ENCODE peak calls at places on chromosomes 12 and 14, in six cellular contexts. B is cardiac muscle cell, D is osteoblast, T is upper lobe of right lung, Z is lung, L is HepG2. X is an unnamed sample.

GRCh38 chr12:118053071-118053985 is 7.7 kb downstream of the WSB2 start:
- DNase-seq in Z (no peak), L (peak; percentile 40), D (no peak), T (no peak), B (no peak), X (no peak)

GRCh38 chr12:75543529-75543928 is 32.1 kb upstream of the KRR1 start:
- DNase-seq in D (no peak), T (no peak), Z (no peak), B (no peak), L (no peak), X (no peak)

GRCh38 chr14:101867854-101868253 is 96.5 kb upstream of the DYNC1H1 start:
- DNase-seq in Z (no peak), B (no peak), D (no peak), T (no peak), L (no peak), X (no peak)

GRCh38 chr12:127153996-127154395 is 1113.0 kb upstream of the TMEM132C start:
- DNase-seq in D (no peak), T (no peak), Z (no peak), L (no peak), B (no peak), X (no peak)

GRCh38 chr12:100545092-100545491 is 28.4 kb upstream of the GAS2L3 start:
- DNase-seq in L (no peak), D (no peak), T (no peak), B (no peak), Z (no peak), X (no peak)

GRCh38 chr12:121992059-121992879 is 29.4 kb upstream of the BCL7A start:
- DNase-seq in B (peak; percentile 95), D (peak; percentile 99), Z (peak; percentile 82), T (peak; percentile 73), L (peak; percentile 39), X (peak; percentile 96)

GRCh38 chr12:43578782-43579181 is 26.8 kb upstream of the ADAMTS20 start:
- DNase-seq in D (no peak), T (no peak), L (no peak), B (no peak), Z (no peak), X (no peak)

GRCh38 chr14:103340480-103341212 is 6.6 kb downstream of the EIF5 start:
- DNase-seq in T (no peak), D (no peak), Z (no peak), B (no peak), L (no peak), X (no peak)

GRCh38 chr12:15688838-15689237 is 100.3 kb downstream of the EPS8 start:
- DNase-seq in T (no peak), L (no peak), D (peak; percentile 32), Z (no peak), B (peak; percentile 39), X (no peak)

GRCh38 chr12:46659032-46659703 is 166.6 kb downstream of the SLC38A4 start:
- DNase-seq in D (no peak), T (no peak), L (no peak), Z (no peak), B (peak; percentile 45), X (no peak)

GRCh38 chr14:80146941-80147340 is 64.4 kb downstream of the DIO2 start:
- DNase-seq in Z (no peak), T (no peak), L (no peak), B (no peak), D (no peak), X (no peak)

GRCh38 chr12:121005346-121005815 is 10.9 kb downstream of the C12orf43 start:
- DNase-seq in D (peak; percentile 91), T (no peak), L (peak; percentile 59), Z (no peak), B (peak; percentile 64), X (no peak)

GRCh38 chr14:32203928-32204357 is 874 bp upstream of the RNU6-8 start:
- DNase-seq in L (peak; percentile 31), Z (no peak), B (peak; percentile 6), T (no peak), D (no peak), X (no peak)

GRCh38 chr14:55339770-55340169 is 68.5 kb downstream of the FBXO34 start:
- DNase-seq in D (no peak), B (peak; percentile 9), Z (no peak), L (no peak), T (no peak), X (no peak)

GRCh38 chr12:62260733-62261683 is 804 bp downstream of the USP15 start:
- DNase-seq in Z (peak; percentile 43), D (peak; percentile 52), T (no peak), B (peak; percentile 50), L (peak; percentile 47), X (no peak)

GRCh38 chr14:67636361-67636919 is 16.7 kb downstream of the ARG2 start:
- DNase-seq in T (no peak), L (no peak), D (peak; percentile 42), Z (no peak), B (peak; percentile 35), X (no peak)

GRCh38 chr14:75259510-75259855 is 19.1 kb upstream of the FOS start:
- DNase-seq in L (no peak), T (no peak), Z (no peak), D (peak; percentile 62), B (peak; percentile 80), X (no peak)

GRCh38 chr12:131947482-131948027 is 2.2 kb upstream of the EP400 start:
- DNase-seq in Z (no peak), L (no peak), B (no peak), T (peak; percentile 26), D (no peak), X (no peak)

GRCh38 chr12:177336-177979 is 36.5 kb downstream of the SLC6A12 start:
- DNase-seq in L (no peak), Z (no peak), B (no peak), T (no peak), D (no peak), X (no peak)

GRCh38 chr14:64113279-64113678 is 180.9 kb downstream of the ESR2 start:
- DNase-seq in T (no peak), B (no peak), L (no peak), D (no peak), Z (no peak), X (no peak)

GRCh38 chr12:13165578-13166120 is 30.9 kb upstream of the EMP1 start:
- DNase-seq in T (peak; percentile 84), B (peak; percentile 76), L (no peak), D (peak; percentile 68), Z (peak; percentile 86), X (peak; percentile 83)

GRCh38 chr14:67577909-67578749 is 21.9 kb downstream of the PIGH start:
- DNase-seq in L (no peak), Z (no peak), T (no peak), D (no peak), B (no peak), X (no peak)

GRCh38 chr14:88955470-88955869 is 131.0 kb downstream of the TTC8 start:
- DNase-seq in L (no peak), D (no peak), T (no peak), Z (no peak), B (peak; percentile 17), X (no peak)

GRCh38 chr14:34710006-34710405 is 4.4 kb downstream of the CFL2 start:
- DNase-seq in T (no peak), B (peak; percentile 33), Z (no peak), L (no peak), D (no peak), X (no peak)

GRCh38 chr12:15863984-15864383 is 18.2 kb upstream of the STRAP start:
- DNase-seq in L (no peak), T (no peak), D (no peak), Z (no peak), B (no peak), X (no peak)

GRCh38 chr12:109058773-109059172 is 6.4 kb downstream of the USP30 start:
- DNase-seq in Z (no peak), L (no peak), D (no peak), T (no peak), B (no peak), X (no peak)
- H3K27ac ChIP-seq in Z (no peak overlapping the region), L (no peak overlapping the region), D (no peak overlapping the region), T (no peak overlapping the region), B (no peak overlapping the region), X (no peak overlapping the region)

DNA sequence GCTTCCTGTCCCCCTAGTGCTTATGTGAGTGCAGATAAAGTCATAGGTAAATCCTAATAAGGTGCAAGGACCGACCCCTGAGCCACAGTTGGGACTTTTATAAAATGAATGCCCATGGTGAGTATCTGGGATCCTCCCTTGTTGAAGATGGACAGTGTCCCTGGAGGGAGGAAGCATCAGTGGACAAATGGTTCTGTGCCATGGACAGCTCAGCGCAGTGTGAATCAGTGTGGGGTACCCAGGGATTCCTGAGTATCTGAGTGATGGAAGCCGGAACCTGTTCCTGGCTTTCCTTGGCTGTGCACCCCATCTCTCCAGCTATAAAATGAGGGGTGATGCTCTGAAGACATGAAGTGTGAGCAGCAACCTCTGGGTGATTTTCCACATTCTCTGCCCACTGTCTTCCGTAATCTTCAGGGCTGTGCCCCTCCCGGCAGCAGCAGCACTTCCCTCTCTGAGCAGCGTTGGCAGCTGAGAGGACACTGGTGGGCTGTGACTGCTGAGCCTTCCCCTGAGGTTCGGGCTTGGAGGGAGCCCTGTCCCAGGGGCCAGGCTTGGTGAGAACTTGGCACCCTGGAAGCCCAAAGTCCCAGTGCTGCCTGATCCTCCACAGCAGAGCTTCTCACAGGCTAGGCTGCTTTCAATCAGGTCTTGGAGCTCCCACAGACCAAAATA is 25.0 kb downstream of the VCPKMT start:
- DNase-seq in B (no peak), L (no peak), T (no peak), D (no peak), Z (no peak), X (no peak)
- H3K4me1 ChIP-seq in B (peaks cover 5% of the 10 kb centered on the region), L (peaks cover 6% of the 10 kb centered on the region), T (peaks cover 4% of the 10 kb centered on the region), D (peaks cover 1% of the 10 kb centered on the region), Z (no peaks in the 10 kb centered on the region), X (peaks cover under 1% of the 10 kb centered on the region)

GRCh38 chr12:98438826-98439225 is 76.6 kb upstream of the TMPO start:
- DNase-seq in L (no peak), B (peak; percentile 48), T (no peak), Z (no peak), D (no peak), X (no peak)
- H3K27ac ChIP-seq in L (no peak overlapping the region), B (no peak overlapping the region), T (peak overlapping the region; percentile 73), Z (peak overlapping the region; percentile 73), D (no peak overlapping the region), X (no peak overlapping the region)

DNA sequence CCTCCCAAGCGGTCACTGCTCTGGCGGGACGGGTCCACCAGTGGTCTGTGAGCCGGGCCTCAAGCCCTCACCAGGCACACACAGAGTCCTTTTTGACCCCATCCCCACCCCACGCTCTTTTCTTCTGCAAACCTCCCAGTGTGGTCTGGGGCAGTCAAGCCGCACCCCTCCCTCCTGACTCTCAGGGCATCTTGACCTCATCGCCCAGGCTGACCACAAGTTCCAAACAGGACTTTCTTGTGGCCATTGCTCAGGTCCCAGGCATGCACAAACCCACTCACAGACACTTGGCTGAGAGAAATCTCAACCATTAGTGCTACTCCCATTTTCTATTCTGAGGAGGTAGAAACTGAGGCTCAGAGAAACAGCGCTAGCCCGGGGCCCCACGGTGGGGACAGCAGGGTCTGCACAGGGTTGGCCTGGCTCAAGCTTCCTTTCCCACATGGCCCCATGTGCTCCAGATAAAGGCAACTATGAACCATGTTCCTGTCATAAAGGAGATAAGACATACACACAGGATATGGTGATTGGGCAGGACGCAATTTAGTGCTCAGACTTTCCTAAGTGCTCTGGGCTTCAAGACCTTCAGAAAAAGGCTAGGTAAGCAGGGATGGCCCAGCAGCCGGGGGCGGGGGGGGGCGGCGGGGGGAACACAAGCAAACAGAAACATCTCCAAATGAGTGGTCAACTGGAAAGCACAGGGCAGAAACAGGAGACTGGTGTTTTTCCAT is 69.6 kb downstream of the ITPK1 start:
- DNase-seq in D (peak; percentile 98), T (no peak), Z (no peak), L (no peak), B (peak; percentile 66), X (no peak)
- H3K4me1 ChIP-seq in D (peaks cover 31% of the 10 kb centered on the region), T (peaks cover 67% of the 10 kb centered on the region), Z (peaks cover 52% of the 10 kb centered on the region), L (peaks cover 85% of the 10 kb centered on the region), B (peaks cover 57% of the 10 kb centered on the region), X (peaks cover 68% of the 10 kb centered on the region)

GRCh38 chr12:33892425-33892824 is 129.9 kb upstream of the ALG10 start:
- DNase-seq in Z (no peak), B (no peak), L (no peak), T (no peak), D (no peak), X (no peak)
- H3K27ac ChIP-seq in Z (no peak overlapping the region), B (no peak overlapping the region), L (no peak overlapping the region), T (no peak overlapping the region), D (no peak overlapping the region), X (no peak overlapping the region)